ENCODE peak calls at places on chromosomes 5 and 9, in nine cellular contexts. One of them, this sample, is unnamed.
A peak's percentile ranks its signal among the peaks of the same experiment; 100 is the strongest.

GRCh38 chr9:137243626-137244485 is 2.8 kb downstream of the TUBB4B start:
- DNase-seq in K562: no peak
- DNase-seq in HepG2: no peak
- DNase-seq in sigmoid colon: no peak
- DNase-seq in ovary: no peak
- DNase-seq in A549: no peak
- DNase-seq in GM12878: no peak
- DNase-seq in tibial nerve: no peak
- DNase-seq in SK-N-SH: no peak
- DNase-seq in this sample: peak; percentile 52

GRCh38 chr9:95434116-95435073 is 82.4 kb downstream of the PTCH1 start:
- DNase-seq in K562: peak; percentile 91
- DNase-seq in HepG2: peak; percentile 67
- DNase-seq in sigmoid colon: no peak
- DNase-seq in ovary: no peak
- DNase-seq in A549: no peak
- DNase-seq in GM12878: no peak
- DNase-seq in tibial nerve: no peak
- DNase-seq in SK-N-SH: no peak
- DNase-seq in this sample: no peak

GRCh38 chr5:85049020-85049419 is 664.3 kb upstream of the EDIL3 start:
- DNase-seq in K562: no peak
- DNase-seq in HepG2: peak; percentile 4
- DNase-seq in sigmoid colon: no peak
- DNase-seq in ovary: no peak
- DNase-seq in A549: peak; percentile 12
- DNase-seq in GM12878: no peak
- DNase-seq in tibial nerve: no peak
- DNase-seq in SK-N-SH: no peak
- DNase-seq in this sample: no peak

GRCh38 chr9:37437010-37437409 is 14.5 kb downstream of the GRHPR start:
- DNase-seq in K562: no peak
- DNase-seq in HepG2: no peak
- DNase-seq in sigmoid colon: no peak
- DNase-seq in ovary: no peak
- DNase-seq in A549: no peak
- DNase-seq in GM12878: no peak
- DNase-seq in tibial nerve: no peak
- DNase-seq in SK-N-SH: no peak
- DNase-seq in this sample: no peak

GRCh38 chr9:14277761-14278160 is 36.2 kb downstream of the NFIB start:
- DNase-seq in K562: no peak
- DNase-seq in HepG2: no peak
- DNase-seq in sigmoid colon: no peak
- DNase-seq in ovary: no peak
- DNase-seq in A549: no peak
- DNase-seq in GM12878: no peak
- DNase-seq in tibial nerve: no peak
- DNase-seq in SK-N-SH: no peak
- DNase-seq in this sample: no peak

GRCh38 chr9:104247899-104248460 is 153.9 kb downstream of the SMC2 start:
- DNase-seq in K562: no peak
- DNase-seq in HepG2: no peak
- DNase-seq in sigmoid colon: no peak
- DNase-seq in ovary: no peak
- DNase-seq in A549: no peak
- DNase-seq in GM12878: no peak
- DNase-seq in tibial nerve: no peak
- DNase-seq in SK-N-SH: no peak
- DNase-seq in this sample: no peak

GRCh38 chr9:137588891-137589290 is 1.4 kb downstream of the ZMYND19 start:
- DNase-seq in K562: no peak
- DNase-seq in HepG2: no peak
- DNase-seq in sigmoid colon: no peak
- DNase-seq in ovary: no peak
- DNase-seq in A549: no peak
- DNase-seq in GM12878: no peak
- DNase-seq in tibial nerve: no peak
- DNase-seq in SK-N-SH: no peak
- DNase-seq in this sample: no peak

GRCh38 chr9:130682490-130683121 is 11.0 kb upstream of the EXOSC2 start:
- DNase-seq in K562: peak; percentile 71
- DNase-seq in HepG2: peak; percentile 62
- DNase-seq in sigmoid colon: peak; percentile 87
- DNase-seq in ovary: peak; percentile 81
- DNase-seq in A549: peak; percentile 89
- DNase-seq in GM12878: no peak
- DNase-seq in tibial nerve: peak; percentile 56
- DNase-seq in SK-N-SH: peak; percentile 89
- DNase-seq in this sample: peak; percentile 86

GRCh38 chr9:127926961-127927456 is 3.6 kb downstream of the PIP5KL1 start:
- DNase-seq in K562: no peak
- DNase-seq in HepG2: no peak
- DNase-seq in sigmoid colon: no peak
- DNase-seq in ovary: no peak
- DNase-seq in A549: no peak
- DNase-seq in GM12878: no peak
- DNase-seq in tibial nerve: no peak
- DNase-seq in SK-N-SH: no peak
- DNase-seq in this sample: no peak

GRCh38 chr9:124950050-124950718 is 9.3 kb upstream of the GOLGA1 start:
- DNase-seq in K562: no peak
- DNase-seq in HepG2: peak; percentile 71
- DNase-seq in sigmoid colon: no peak
- DNase-seq in ovary: no peak
- DNase-seq in A549: no peak
- DNase-seq in GM12878: no peak
- DNase-seq in tibial nerve: no peak
- DNase-seq in SK-N-SH: no peak
- DNase-seq in this sample: no peak

GRCh38 chr9:128001411-128002298 is 20.9 kb upstream of the EEIG1 start:
- DNase-seq in K562: peak; percentile 63
- DNase-seq in HepG2: no peak
- DNase-seq in sigmoid colon: no peak
- DNase-seq in ovary: no peak
- DNase-seq in A549: peak; percentile 96
- DNase-seq in GM12878: no peak
- DNase-seq in tibial nerve: no peak
- DNase-seq in SK-N-SH: peak; percentile 72
- DNase-seq in this sample: no peak

GRCh38 chr9:85007753-85008152 is 338.2 kb downstream of the NTRK2 start:
- DNase-seq in K562: no peak
- DNase-seq in HepG2: no peak
- DNase-seq in sigmoid colon: no peak
- DNase-seq in ovary: no peak
- DNase-seq in A549: no peak
- DNase-seq in GM12878: no peak
- DNase-seq in tibial nerve: no peak
- DNase-seq in SK-N-SH: no peak
- DNase-seq in this sample: no peak

GRCh38 chr9:81999806-82000205 is 11.2 kb downstream of the SPATA31D1 start:
- DNase-seq in K562: no peak
- DNase-seq in HepG2: no peak
- DNase-seq in sigmoid colon: no peak
- DNase-seq in ovary: no peak
- DNase-seq in A549: no peak
- DNase-seq in GM12878: no peak
- DNase-seq in tibial nerve: no peak
- DNase-seq in SK-N-SH: no peak
- DNase-seq in this sample: no peak

GRCh38 chr9:107138261-107138992 is 144.7 kb upstream of the RAD23B start:
- DNase-seq in K562: no peak
- DNase-seq in HepG2: no peak
- DNase-seq in sigmoid colon: no peak
- DNase-seq in ovary: no peak
- DNase-seq in A549: no peak
- DNase-seq in GM12878: no peak
- DNase-seq in tibial nerve: no peak
- DNase-seq in SK-N-SH: no peak
- DNase-seq in this sample: no peak

DNA sequence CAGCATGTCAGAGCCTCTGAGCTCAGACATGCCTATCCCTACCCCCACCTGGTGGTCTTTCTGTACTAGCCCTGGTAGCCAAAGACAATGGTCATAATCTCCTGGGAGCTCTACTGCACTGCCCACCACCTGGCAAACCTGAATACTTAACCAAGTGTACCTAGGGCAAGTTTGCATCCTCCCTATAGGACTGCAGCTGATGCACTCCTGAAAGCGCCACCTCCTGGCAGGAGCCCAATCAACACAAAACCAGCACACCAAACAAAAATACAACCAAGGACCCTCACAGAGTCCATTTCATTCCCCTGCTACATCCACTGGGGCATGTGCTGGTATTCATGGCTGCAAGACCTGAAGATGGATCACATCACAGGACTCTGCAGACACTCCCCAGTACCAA is 14.8 kb upstream of the FAM174A start:
- DNase-seq in K562: no peak
- DNase-seq in HepG2: no peak
- DNase-seq in sigmoid colon: no peak
- DNase-seq in ovary: no peak
- DNase-seq in A549: peak; percentile 4
- DNase-seq in GM12878: no peak
- DNase-seq in tibial nerve: no peak
- DNase-seq in SK-N-SH: no peak
- DNase-seq in this sample: no peak
- TF ChIP-seq CTCF in K562: no peak
- TF ChIP-seq CTCF in HepG2: peak; percentile 34
- TF ChIP-seq CTCF in sigmoid colon: no peak
- TF ChIP-seq CTCF in ovary: no peak
- TF ChIP-seq CTCF in A549: no peak
- TF ChIP-seq CTCF in GM12878: no peak
- TF ChIP-seq CTCF in tibial nerve: no peak
- TF ChIP-seq CTCF in SK-N-SH: peak; percentile 10
- TF ChIP-seq CTCF in this sample: no peak

DNA sequence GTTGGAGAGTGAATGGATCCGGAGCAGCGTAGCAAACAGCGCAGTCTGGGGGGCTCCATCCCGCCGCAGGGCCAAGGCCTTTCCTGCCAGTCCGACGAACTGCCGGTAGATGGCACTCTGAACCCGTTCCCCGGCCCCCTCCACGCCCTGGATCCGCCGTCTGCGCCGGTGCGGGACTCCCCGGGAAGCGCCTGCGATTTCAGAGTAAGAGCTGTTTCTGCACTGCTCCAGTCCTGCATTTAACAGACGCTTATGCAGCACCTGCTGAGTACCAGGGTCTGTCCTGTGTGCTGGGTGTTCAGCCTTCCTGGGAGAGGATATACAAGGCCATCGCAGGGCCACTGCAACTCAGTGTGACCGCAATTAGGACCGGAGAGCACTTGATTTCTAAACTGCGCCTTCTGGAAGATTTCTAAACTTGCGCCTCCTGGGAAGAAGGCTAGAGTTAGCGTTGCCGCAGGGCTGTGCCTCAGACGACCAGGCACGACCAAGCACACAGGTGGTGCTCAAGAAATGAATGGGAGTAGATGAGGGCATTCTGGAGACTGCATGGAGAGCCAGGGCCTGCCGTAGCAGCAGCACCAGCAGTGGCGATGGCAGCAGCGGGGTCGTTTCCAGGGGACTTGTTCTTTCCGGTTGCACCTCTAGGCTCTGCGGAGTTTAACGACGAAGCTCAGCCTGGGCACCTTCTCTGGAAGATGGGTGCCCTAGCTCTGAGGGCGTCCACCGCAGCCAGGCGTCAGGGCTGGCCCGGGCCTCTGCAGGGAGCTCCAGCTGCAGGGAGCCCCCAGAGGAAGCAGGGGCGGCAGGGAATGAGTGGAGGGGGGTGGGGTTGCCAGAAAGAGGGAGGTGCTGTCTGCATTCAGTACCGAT is 14.3 kb upstream of the TIFAB start:
- DNase-seq in K562: peak; percentile 86
- DNase-seq in HepG2: peak; percentile 40
- DNase-seq in sigmoid colon: peak; percentile 87
- DNase-seq in ovary: peak; percentile 79
- DNase-seq in A549: peak; percentile 61
- DNase-seq in GM12878: no peak
- DNase-seq in tibial nerve: peak; percentile 59
- DNase-seq in SK-N-SH: peak; percentile 94
- DNase-seq in this sample: peak; percentile 73
- H3K4me3 ChIP-seq in K562: no peak overlapping the region
- H3K4me3 ChIP-seq in HepG2: no peak overlapping the region
- H3K4me3 ChIP-seq in sigmoid colon: peak overlapping the region; percentile 20
- H3K4me3 ChIP-seq in ovary: no peak overlapping the region
- H3K4me3 ChIP-seq in A549: no peak overlapping the region
- H3K4me3 ChIP-seq in GM12878: no peak overlapping the region
- H3K4me3 ChIP-seq in tibial nerve: peak overlapping the region; percentile 36
- H3K4me3 ChIP-seq in SK-N-SH: no peak overlapping the region
- H3K4me3 ChIP-seq in this sample: peak overlapping the region; percentile 27

DNA sequence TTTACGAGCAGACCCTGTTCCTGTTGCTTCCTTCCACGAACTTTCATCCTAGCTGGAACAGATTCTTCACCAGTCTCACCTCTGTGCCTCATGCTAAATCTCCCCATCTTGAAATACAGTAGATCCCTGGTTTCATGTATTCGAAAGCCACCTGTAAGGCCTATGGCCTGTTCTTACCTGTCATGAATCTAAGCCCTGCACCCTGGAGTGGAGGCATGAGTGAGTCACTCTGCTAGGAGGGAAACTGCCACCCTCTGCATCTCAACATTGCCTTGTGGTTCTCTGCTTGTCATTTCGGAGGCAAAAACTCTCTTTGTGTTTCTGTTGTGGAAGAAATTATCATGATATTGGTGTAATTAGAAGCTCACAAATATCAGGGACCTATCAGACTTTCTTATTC is 320.0 kb downstream of the ENC1 start:
- DNase-seq in K562: no peak
- DNase-seq in HepG2: no peak
- DNase-seq in sigmoid colon: no peak
- DNase-seq in ovary: no peak
- DNase-seq in A549: no peak
- DNase-seq in GM12878: no peak
- DNase-seq in tibial nerve: no peak
- DNase-seq in SK-N-SH: no peak
- DNase-seq in this sample: no peak
- TF ChIP-seq EP300 in K562: no peak
- TF ChIP-seq EP300 in HepG2: no peak
- TF ChIP-seq EP300 in sigmoid colon: no peak
- TF ChIP-seq EP300 in ovary: no peak
- TF ChIP-seq EP300 in A549: no peak
- TF ChIP-seq EP300 in GM12878: no peak
- TF ChIP-seq EP300 in tibial nerve: no peak
- TF ChIP-seq EP300 in SK-N-SH: no peak
- TF ChIP-seq EP300 in this sample: no peak

DNA sequence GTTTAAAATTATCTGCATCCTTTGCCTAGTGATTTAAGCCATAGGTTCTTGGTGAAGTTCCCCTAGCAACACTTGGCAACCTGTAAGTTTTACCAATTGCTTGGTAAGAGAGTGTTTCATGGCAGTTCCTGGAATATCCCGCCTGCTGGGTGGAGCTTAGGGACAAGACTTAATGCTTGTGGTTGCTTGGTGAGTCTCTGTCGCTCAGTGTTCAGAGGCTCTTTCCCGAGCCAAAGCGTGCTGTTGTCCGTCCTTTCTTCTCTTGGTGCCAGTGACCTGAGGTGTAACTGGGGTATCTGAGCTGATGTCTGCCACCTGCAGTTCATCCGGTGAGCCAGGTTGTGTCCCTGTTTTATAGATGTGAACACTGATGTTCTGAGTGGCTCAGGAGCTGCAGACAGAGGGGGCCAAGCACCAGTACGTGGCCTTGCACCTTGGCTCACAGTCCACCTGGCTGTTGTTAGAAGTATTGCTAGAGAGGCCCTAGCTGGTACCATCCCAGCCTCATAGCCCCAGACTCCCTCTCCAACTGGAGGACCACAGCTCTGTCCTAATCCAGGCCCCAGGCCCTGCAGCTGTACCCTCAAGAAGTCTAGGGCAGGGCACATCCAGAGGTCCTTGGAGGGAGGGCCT is 16.1 kb downstream of the PHF2 start:
- DNase-seq in K562: peak; percentile 33
- DNase-seq in HepG2: peak; percentile 58
- DNase-seq in sigmoid colon: no peak
- DNase-seq in ovary: no peak
- DNase-seq in A549: peak; percentile 37
- DNase-seq in GM12878: no peak
- DNase-seq in tibial nerve: no peak
- DNase-seq in SK-N-SH: no peak
- DNase-seq in this sample: no peak
- TF ChIP-seq CTCF in K562: peak; percentile 49
- TF ChIP-seq CTCF in HepG2: peak; percentile 67
- TF ChIP-seq CTCF in sigmoid colon: no peak
- TF ChIP-seq CTCF in ovary: no peak
- TF ChIP-seq CTCF in A549: no peak
- TF ChIP-seq CTCF in GM12878: no peak
- TF ChIP-seq CTCF in tibial nerve: no peak
- TF ChIP-seq CTCF in SK-N-SH: no peak
- TF ChIP-seq CTCF in this sample: no peak

This sample was measured in transverse colon.